ENCODE peak calls at places on chromosomes 13 and 19, in four cellular contexts. N, X, Z and C are unnamed samples.

GRCh38 chr13:33490461-33491327 is 205.1 kb upstream of the STARD13 start:
- DNase-seq in N (no peak), X (no peak), Z (peak), C (no peak)

GRCh38 chr13:87497426-87497825 is 173.7 kb upstream of the SLITRK5 start:
- DNase-seq in N (no peak), X (no peak), Z (no peak), C (no peak)

GRCh38 chr13:41505209-41505835 is 48.0 kb downstream of the RGCC start:
- DNase-seq in N (no peak), X (peak), Z (peak), C (no peak)

GRCh38 chr13:19052931-19053330 is 128.7 kb downstream of the TUBA3C start:
- DNase-seq in N (no peak), X (no peak), Z (no peak), C (no peak)

GRCh38 chr19:4635763-4636135 is 3.6 kb upstream of the TNFAIP8L1 start:
- DNase-seq in N (no peak), X (no peak), Z (no peak), C (no peak)

GRCh38 chr19:27794444-27795042 is 1418.4 kb downstream of the UQCRFS1 start:
- DNase-seq in N (no peak), X (peak), Z (peak), C (no peak)

GRCh38 chr13:51364404-51365008 is 25.0 kb downstream of the SERPINE3 start:
- DNase-seq in N (no peak), X (peak), Z (peak), C (no peak)

GRCh38 chr19:15525291-15525690 is 17.0 kb downstream of the CYP4F22 start:
- DNase-seq in N (no peak), X (no peak), Z (no peak), C (no peak)

GRCh38 chr19:14554382-14554812 is 17.5 kb downstream of the NDUFB7 start:
- DNase-seq in N (no peak), X (peak), Z (no peak), C (no peak)

GRCh38 chr13:51405176-51405575 is 47.7 kb downstream of the INTS6 start:
- DNase-seq in N (no peak), X (no peak), Z (no peak), C (no peak)

GRCh38 chr19:13226983-13227382 is 76.8 kb downstream of the IER2 start:
- DNase-seq in N (no peak), X (no peak), Z (no peak), C (no peak)

GRCh38 chr13:93003531-93003930 is 223.1 kb upstream of the GPC6 start:
- DNase-seq in N (no peak), X (no peak), Z (no peak), C (no peak)
- TF ChIP-seq CTCF in N (no peak), X (no peak), Z (no peak), C (no peak)

DNA sequence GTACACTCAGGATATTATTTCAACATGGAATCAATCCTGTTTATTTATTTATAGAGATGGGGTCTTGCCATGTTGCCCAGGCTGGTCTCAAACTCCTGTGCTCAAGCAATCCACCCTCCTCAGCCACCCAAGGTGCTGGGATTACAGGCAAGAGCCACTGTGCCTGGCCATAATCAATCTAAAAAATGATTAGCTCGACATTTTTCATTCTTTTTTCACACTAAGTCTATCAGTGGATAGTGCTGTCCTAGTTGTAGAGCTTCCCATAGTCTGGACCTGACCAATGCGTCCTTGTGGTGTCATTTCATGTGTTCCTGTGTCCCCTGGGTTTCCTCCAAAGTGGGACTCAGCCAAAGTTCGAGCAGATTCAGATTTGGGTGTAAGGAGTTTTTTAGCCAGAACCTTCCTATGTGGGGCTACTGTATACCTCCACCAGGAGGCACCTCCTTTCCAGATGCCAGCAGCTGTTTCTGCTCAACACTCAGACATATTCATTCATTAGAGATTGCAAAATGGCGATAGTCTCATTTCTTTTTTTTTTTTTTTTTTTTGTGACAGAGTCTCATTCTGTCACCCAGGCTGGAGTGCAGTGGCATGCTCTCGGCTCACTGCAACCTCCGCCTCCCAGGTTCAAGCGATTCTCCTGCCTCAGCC is 61.1 kb downstream of the MAP4K1 start:
- DNase-seq in N (no peak), X (peak), Z (peak), C (no peak)
- TF ChIP-seq CTCF in N (no peak), X (peak), Z (no peak), C (no peak)

GRCh38 chr13:80361883-80362327 is 21.0 kb upstream of the SPRY2 start:
- DNase-seq in N (no peak), X (peak), Z (no peak), C (no peak)
- TF ChIP-seq CTCF in N (no peak), X (no peak), Z (no peak), C (no peak)

GRCh38 chr19:10095948-10096614 is 6.4 kb downstream of the ANGPTL6 start:
- DNase-seq in N (no peak), X (peak), Z (peak), C (peak)
- TF ChIP-seq CTCF in N (peak), X (no peak), Z (no peak), C (no peak)

DNA sequence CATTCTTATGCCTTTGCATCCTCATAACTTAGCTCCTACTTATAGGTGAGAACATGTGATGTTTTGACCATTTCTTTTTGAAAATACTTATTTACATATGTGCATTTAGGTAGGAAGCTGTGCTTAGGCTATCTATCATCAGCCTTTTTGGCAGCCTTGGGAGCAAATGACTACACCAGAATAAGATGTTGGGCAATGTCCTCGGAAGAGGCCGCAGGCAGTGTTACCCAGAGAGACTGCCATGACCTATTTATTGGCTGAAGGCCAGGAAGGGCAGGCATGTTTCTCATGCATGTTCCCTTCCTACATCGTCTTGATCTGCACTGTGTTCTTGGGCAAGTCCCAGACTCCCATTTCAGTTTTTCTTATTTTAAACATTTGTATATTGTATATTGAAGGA is 122.2 kb downstream of the B3GLCT start:
- DNase-seq in N (no peak), X (peak), Z (peak), C (no peak)
- TF ChIP-seq CTCF in N (no peak), X (no peak), Z (no peak), C (no peak)

DNA sequence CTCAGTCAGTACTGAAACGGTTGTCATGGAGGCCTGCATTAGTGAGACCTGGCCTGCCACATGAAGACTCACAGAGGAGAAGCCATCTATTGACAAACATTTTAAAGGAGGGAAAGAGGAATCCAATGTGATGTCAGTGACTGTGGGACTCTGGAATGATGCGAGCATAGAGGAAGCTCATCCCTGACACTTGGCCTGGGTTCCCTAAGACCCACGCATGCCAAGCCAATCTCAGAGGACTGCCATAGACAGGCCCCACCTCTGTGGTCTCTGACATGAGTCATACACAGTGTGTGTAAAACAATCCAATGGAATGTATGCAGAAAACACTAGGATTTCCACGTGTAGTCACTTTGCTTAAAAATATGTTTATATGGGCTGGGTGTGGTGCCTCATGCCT is 7.8 kb upstream of the DPY19L3 start:
- DNase-seq in N (no peak), X (peak), Z (peak), C (no peak)
- TF ChIP-seq CTCF in N (no peak), X (no peak), Z (no peak), C (no peak)

DNA sequence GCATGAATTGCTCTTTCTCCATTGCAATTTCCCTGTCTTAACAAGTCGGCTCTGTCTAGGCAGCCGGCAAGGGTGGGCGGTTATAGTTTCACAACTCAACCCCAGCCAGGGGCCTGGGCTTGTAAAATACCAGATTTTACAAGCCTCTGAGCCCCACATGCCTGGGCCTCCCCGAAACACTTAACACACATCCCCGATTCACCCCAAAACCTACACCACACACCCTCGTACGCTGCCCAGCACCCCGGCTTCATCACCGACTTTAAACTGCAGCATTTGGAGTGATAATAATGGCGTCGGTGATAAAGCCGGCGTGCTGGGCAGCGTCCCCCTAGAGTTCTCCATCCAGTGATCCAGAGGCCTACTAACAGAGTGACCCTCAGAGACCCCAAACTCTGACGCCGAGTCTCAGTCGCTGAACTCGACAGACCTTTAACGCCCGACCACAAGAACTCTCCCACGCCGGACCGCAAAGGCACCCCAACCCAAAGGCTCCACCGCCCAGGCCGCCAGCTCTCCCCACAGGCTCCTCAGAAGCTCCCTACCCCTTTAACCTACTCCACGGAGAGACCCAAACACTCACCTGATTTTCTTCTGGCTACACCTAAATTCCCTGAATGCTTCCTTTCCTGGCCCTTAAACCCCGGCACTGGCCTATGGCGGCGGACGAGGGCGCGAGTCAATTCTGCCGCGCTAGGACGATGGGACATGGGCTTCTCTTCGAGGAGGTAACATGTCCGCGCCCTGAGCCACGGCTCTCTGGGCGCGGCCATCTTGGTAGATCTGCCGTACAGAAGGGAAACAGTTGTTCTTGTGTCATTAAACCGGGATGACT is at the start of gene ZNF649:
- DNase-seq in N (peak), X (peak), Z (peak), C (peak)
- TF ChIP-seq CTCF in N (no peak), X (no peak), Z (no peak), C (no peak)

DNA sequence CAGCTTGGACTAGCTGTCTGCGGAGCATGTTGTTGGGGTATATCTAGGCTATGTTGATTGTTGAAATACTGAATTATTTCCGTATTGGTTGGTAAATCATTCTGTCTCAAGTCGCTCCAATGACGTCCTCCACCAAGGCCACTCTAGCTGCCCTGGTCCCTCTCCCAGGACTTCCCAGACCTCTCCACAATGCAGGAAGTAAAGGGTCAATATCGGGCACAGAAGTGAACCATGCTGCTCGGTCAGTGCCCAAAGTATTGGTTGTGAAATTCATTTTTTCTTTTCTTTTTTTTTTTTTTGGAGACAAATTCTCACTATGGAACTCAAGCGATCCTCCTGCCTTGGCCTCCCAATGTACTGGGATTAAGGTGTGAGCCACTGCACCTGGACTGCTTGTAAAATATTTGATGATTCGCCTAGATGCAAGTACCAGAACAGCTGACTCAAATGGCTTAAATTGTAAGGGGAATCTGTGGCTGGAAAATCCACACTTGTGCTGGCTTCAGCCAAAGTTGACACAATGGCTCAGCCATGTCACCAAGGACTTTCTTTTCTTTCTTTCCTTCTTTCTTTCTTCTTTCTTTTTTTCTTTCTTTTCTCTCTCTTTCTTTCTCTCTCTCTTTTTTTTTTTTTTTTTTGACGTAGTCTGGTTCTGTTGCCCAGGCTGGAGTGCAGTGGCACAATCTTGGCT is 43.7 kb downstream of the NUMBL start:
- DNase-seq in N (no peak), X (peak), Z (peak), C (no peak)
- TF ChIP-seq CTCF in N (no peak), X (no peak), Z (no peak), C (no peak)